ENCODE peak calls at places on chromosomes 1 and 21, in nine cellular contexts. R is body of pancreas, X is brain microvascular endothelial cell, L is prostate gland, W is kidney epithelial cell, E is left lung, U is cardiac muscle cell, D is neural progenitor cell, V is spleen. G is an unnamed sample. For H3K27me3, the result is how much of the 10 kb centered on the place peaks cover.

GRCh38 chr1:17094664-17095063 is 24.6 kb downstream of the PADI2 start:
- DNase-seq in R (no peak), X (peak), L (no peak), W (no peak), E (no peak), U (no peak), D (no peak), V (no peak), G (no peak)

GRCh38 chr1:21304488-21304887 is 14.2 kb upstream of the ECE1 start:
- DNase-seq in R (no peak), X (no peak), L (no peak), W (no peak), E (no peak), U (no peak), D (no peak), V (no peak), G (no peak)

GRCh38 chr21:45993210-45994085 is 11.9 kb downstream of the COL6A1 start:
- DNase-seq in R (peak), X (no peak), L (no peak), W (no peak), E (peak), U (no peak), D (no peak), V (peak), G (peak)

GRCh38 chr1:220326578-220326977 is 54.3 kb upstream of the RAB3GAP2 start:
- DNase-seq in R (no peak), X (peak), L (no peak), W (no peak), E (no peak), U (no peak), D (no peak), V (no peak), G (no peak)

GRCh38 chr21:40120944-40121575 is 253.8 kb downstream of the PCP4 start:
- DNase-seq in R (peak), X (no peak), L (no peak), W (no peak), E (no peak), U (peak), D (peak), V (no peak), G (no peak)

GRCh38 chr1:188958461-188959115 is 1519.1 kb downstream of the BRINP3 start:
- DNase-seq in R (no peak), X (no peak), L (no peak), W (no peak), E (no peak), U (no peak), D (no peak), V (no peak), G (no peak)

GRCh38 chr1:151540982-151541377 is 871 bp downstream of the TUFT1 start:
- DNase-seq in R (peak), X (no peak), L (no peak), W (no peak), E (no peak), U (peak), D (peak), V (peak), G (no peak)

GRCh38 chr1:38917337-38917736 is 24.3 kb downstream of the RHBDL2 start:
- DNase-seq in R (no peak), X (no peak), L (no peak), W (no peak), E (no peak), U (no peak), D (no peak), V (no peak), G (no peak)

GRCh38 chr1:222891578-222891977 is 76.7 kb downstream of the DISP1 start:
- DNase-seq in R (no peak), X (no peak), L (no peak), W (no peak), E (no peak), U (no peak), D (no peak), V (no peak), G (no peak)

GRCh38 chr1:181987996-181988395 is 73.5 kb downstream of the ZNF648 start:
- DNase-seq in R (no peak), X (no peak), L (no peak), W (no peak), E (no peak), U (no peak), D (no peak), V (no peak), G (no peak)

DNA sequence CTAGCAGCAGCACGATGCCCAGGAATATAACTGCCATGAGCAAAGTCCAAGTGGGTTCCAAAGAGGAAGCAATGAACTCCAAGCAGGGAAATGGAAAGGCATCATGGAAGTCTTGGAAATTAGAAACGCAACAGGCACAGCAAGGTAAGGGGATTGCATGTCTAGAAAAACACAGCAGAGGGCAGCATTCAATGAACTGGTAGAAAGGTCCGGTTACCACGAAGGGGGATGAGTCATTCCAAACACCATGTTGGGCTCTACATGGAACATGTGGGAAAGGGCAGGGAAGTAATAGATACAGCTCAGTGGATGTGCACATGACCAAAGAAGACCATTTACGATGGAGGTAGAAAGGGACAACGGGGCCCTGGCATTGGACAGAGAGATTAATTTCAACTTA is 36.4 kb downstream of the RXRG start:
- DNase-seq in R (peak), X (peak), L (no peak), W (peak), E (no peak), U (peak), D (peak), V (no peak), G (no peak)
- TF ChIP-seq CTCF in R (peak), X (peak), L (no peak), W (peak), E (peak), U (peak), D (peak), V (no peak), G (peak)

DNA sequence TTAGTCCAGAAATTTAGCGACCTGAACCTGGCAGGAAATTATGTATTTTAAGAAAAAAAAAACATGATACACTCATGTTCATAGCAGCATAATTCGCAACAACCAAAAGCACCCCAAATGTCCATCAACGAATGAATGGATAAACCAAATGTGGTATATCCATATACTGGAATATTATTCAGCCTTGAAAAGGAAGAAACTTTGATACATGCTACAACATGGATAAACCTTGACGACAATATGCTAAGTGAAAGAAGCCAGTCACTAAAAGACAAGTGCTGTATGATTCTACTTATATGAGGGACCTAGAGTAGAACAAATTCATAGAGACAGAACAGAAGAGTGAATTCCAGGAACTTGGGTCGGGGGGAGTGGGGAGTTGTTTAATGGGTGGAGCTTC is 698 bp upstream of the OLIG1 start:
- DNase-seq in R (no peak), X (no peak), L (no peak), W (no peak), E (no peak), U (no peak), D (no peak), V (no peak), G (no peak)
- H3K27me3 ChIP-seq in R (under half), X (half or more), L (under half), W (half or more), E (half or more), U (half or more), D (half or more), V (half or more), G (under half)

GRCh38 chr1:185719021-185719420 is 15.2 kb upstream of the HMCN1 start:
- DNase-seq in R (peak), X (peak), L (no peak), W (peak), E (peak), U (peak), D (peak), V (no peak), G (no peak)
- TF ChIP-seq CTCF in R (no peak), X (peak), L (no peak), W (peak), E (no peak), U (peak), D (peak), V (no peak), G (no peak)

DNA sequence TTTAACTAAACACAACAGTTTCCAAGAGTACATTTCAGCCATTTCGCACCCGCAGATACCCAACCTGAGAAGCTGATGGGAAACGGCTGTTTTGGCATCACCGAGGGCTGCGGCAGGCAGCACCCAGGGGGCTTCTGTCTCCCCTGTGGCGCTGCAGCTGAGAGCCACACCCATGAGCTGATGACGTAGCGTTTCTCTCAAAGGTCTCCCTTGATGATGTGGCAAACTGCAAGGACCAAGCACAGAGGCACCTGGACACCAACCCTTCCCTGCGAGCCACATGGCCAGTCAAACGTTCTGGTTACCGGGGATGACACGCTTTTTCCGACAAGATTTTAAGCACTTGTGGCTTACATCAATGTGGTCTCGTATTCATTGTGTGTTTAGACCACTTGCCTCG is 150.8 kb upstream of the ERG start:
- DNase-seq in R (no peak), X (no peak), L (no peak), W (no peak), E (no peak), U (no peak), D (no peak), V (no peak), G (no peak)
- H3K27me3 ChIP-seq in R (under half), X (under half), L (under half), W (under half), E (under half), U (under half), D (under half), V (under half), G (under half)

GRCh38 chr21:31347435-31348032 is 3.5 kb upstream of the TIAM1 start:
- DNase-seq in R (no peak), X (peak), L (no peak), W (no peak), E (no peak), U (peak), D (peak), V (no peak), G (no peak)
- TF ChIP-seq CTCF in R (peak), X (peak), L (peak), W (peak), E (peak), U (peak), D (peak), V (no peak), G (peak)

DNA sequence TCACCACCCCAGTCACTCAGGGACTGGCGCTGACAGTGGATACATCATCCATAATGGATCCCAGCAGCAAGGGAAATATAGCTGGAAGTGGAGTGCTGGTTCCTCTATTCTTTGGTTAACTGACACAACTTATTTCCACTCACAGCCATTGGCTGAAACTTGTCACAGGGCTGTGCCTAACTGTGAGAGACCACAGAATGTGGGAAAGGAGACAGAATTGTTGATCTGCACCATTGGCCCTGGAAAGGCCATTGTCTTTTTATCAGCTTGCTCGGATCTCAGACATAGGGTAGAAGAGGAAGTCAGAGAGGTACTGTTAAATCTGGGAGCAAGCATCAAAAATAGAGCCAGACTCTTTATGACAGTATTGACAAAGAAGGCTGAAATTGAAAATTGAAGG is 451.3 kb downstream of the AJAP1 start:
- DNase-seq in R (no peak), X (no peak), L (no peak), W (no peak), E (no peak), U (no peak), D (no peak), V (no peak), G (no peak)
- H3K27me3 ChIP-seq in R (under half), X (under half), L (under half), W (under half), E (under half), U (under half), D (under half), V (under half), G (under half)

GRCh38 chr1:107051266-107051665 is 5.2 kb upstream of the PRMT6 start:
- DNase-seq in R (no peak), X (no peak), L (no peak), W (no peak), E (no peak), U (no peak), D (no peak), V (no peak), G (no peak)

GRCh38 chr1:107048255-107048654 is 8.2 kb upstream of the PRMT6 start:
- DNase-seq in R (no peak), X (no peak), L (no peak), W (no peak), E (no peak), U (no peak), D (no peak), V (no peak), G (no peak)

DNA sequence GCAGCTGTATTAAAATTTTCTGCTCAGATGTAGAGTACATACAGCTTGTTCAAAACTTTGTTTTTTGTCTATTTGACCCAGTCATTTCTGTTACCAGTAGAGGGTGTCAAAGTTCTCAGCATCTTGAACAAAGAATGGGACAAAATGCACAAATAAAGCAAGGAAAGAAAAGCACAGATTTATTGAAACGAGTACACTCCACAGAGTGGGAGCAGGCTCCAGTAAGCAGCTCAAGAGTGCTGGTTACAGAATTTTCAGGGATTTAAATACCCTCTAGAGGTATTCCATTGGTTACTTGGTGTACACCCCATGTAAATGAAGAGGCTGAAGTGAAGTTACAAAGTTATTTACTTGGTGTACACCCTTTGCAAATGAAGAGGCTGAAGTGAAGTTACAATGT is 8.9 kb upstream of the PRMT6 start:
- DNase-seq in R (no peak), X (no peak), L (no peak), W (no peak), E (no peak), U (no peak), D (no peak), V (no peak), G (no peak)
- TF ChIP-seq CTCF in R (no peak), X (no peak), L (no peak), W (no peak), E (no peak), U (peak), D (no peak), V (no peak), G (no peak)

DNA sequence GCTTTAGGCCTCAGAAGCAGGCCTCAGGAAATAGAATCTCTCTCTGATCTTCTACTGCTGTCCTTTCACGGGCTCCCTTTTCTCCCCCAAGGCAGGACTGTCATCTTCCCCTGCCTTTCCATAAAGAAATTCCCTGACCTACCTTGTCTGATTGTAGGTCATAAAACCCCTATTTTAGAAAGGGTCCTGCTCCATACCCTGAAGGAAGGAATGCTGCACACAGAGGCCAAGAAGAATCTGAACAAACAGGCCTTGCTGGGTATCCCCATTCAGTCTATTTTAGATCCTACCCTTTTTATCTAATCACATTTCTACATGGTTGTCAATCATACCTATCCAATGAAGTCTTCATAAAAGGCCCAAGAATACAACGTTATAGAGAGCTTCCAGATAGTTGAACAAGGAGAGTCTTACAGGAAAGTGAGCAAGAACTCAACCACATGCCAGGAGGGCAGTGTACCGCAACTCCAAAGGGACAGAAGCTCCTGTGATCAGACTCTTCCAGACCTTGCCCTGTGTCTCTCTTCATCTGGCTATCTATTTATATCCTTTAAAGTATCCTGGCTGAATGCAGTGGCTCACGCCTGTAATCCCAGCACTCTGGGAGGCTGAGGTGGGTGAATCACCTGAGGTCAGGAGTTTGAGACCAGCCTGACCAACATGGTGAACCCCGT is 93.1 kb downstream of the SLC16A1 start:
- DNase-seq in R (no peak), X (no peak), L (no peak), W (peak), E (no peak), U (no peak), D (no peak), V (no peak), G (no peak)
- H3K27me3 ChIP-seq in R (under half), X (under half), L (under half), W (under half), E (under half), U (under half), D (under half), V (under half), G (under half)

G was measured in dorsolateral prefrontal cortex.